ENCODE peak calls at places on chromosomes 12 and 14, in five cellular contexts. N, G, F, D and R are unnamed samples.

GRCh38 chr14:22753586-22753985 is 12.9 kb upstream of the OXA1L start:
- DNase-seq in N (no peak), G (no peak), F (no peak), D (no peak), R (no peak)

GRCh38 chr12:86801439-86801838 is 545.2 kb upstream of the MGAT4C start:
- DNase-seq in N (no peak), G (no peak), F (no peak), D (no peak), R (no peak)

GRCh38 chr12:108699955-108700563 is 31.3 kb downstream of the CORO1C start:
- DNase-seq in N (no peak), G (no peak), F (no peak), D (peak; percentile 83), R (no peak)

GRCh38 chr12:112382866-112383265 is 635 bp upstream of the HECTD4 start:
- DNase-seq in N (no peak), G (no peak), F (no peak), D (no peak), R (no peak)

GRCh38 chr12:1936406-1937320 is 18.2 kb upstream of the CACNA2D4 start:
- DNase-seq in N (peak; percentile 76), G (peak; percentile 76), F (no peak), D (no peak), R (peak; percentile 98)

GRCh38 chr14:103066399-103066798 is 9.1 kb upstream of the CDC42BPB start:
- DNase-seq in N (peak; percentile 49), G (no peak), F (no peak), D (no peak), R (no peak)

GRCh38 chr12:108594960-108595710 is 2.7 kb downstream of the TMEM119 start:
- DNase-seq in N (no peak), G (no peak), F (no peak), D (no peak), R (no peak)

GRCh38 chr14:90698379-90698869 is 117.8 kb downstream of the TTC7B start:
- DNase-seq in N (peak; percentile 64), G (peak; percentile 17), F (no peak), D (peak; percentile 45), R (no peak)

GRCh38 chr14:71049435-71050147 is 142.3 kb downstream of the PCNX1 start:
- DNase-seq in N (no peak), G (no peak), F (no peak), D (no peak), R (no peak)

GRCh38 chr12:39367494-39367893 is 75.4 kb downstream of the KIF21A start:
- DNase-seq in N (no peak), G (no peak), F (no peak), D (no peak), R (no peak)

GRCh38 chr12:12704593-12705230 is 8.7 kb upstream of the GPR19 start:
- DNase-seq in N (peak; percentile 64), G (peak; percentile 92), F (no peak), D (peak; percentile 96), R (peak; percentile 90)

GRCh38 chr12:3204143-3204542 is 127.0 kb downstream of the TSPAN9 start:
- DNase-seq in N (no peak), G (peak; percentile 76), F (no peak), D (no peak), R (no peak)

GRCh38 chr14:32224731-32225377 is 21.8 kb upstream of the RNU6-8 start:
- DNase-seq in N (no peak), G (no peak), F (no peak), D (peak; percentile 53), R (no peak)

GRCh38 chr12:89636776-89637160 is 71.9 kb downstream of the ATP2B1 start:
- DNase-seq in N (no peak), G (no peak), F (no peak), D (no peak), R (no peak)

GRCh38 chr12:4051616-4052015 is 178.4 kb upstream of the PARP11 start:
- DNase-seq in N (no peak), G (no peak), F (no peak), D (no peak), R (no peak)

GRCh38 chr14:81449114-81449513 is 49.0 kb upstream of the STON2 start:
- DNase-seq in N (no peak), G (no peak), F (no peak), D (no peak), R (peak; percentile 53)

GRCh38 chr12:56321027-56321426 is 5.2 kb upstream of the CNPY2 start:
- DNase-seq in N (no peak), G (no peak), F (no peak), D (no peak), R (no peak)

GRCh38 chr14:92596328-92596943 is 82.9 kb downstream of the RIN3 start:
- DNase-seq in N (no peak), G (no peak), F (no peak), D (peak; percentile 40), R (no peak)

GRCh38 chr14:68816183-68816942 is 23.5 kb upstream of the ZFP36L1 start:
- DNase-seq in N (peak; percentile 96), G (peak; percentile 87), F (peak; percentile 81), D (peak; percentile 93), R (no peak)

GRCh38 chr12:51505363-51505762 is 80.7 kb downstream of the SLC4A8 start:
- DNase-seq in N (no peak), G (no peak), F (no peak), D (no peak), R (no peak)

GRCh38 chr12:45990468-45991288 is at the start of gene SCAF11:
- DNase-seq in N (peak; percentile 100), G (peak; percentile 99), F (peak; percentile 100), D (peak; percentile 100), R (peak; percentile 100)

GRCh38 chr14:51442513-51443175 is 202.6 kb downstream of the TMX1 start:
- DNase-seq in N (no peak), G (no peak), F (no peak), D (no peak), R (no peak)

GRCh38 chr12:98903875-98904274 is 258.8 kb downstream of the APAF1 start:
- DNase-seq in N (no peak), G (no peak), F (no peak), D (no peak), R (no peak)

GRCh38 chr12:570237-570925 is 92.9 kb downstream of the NINJ2 start:
- DNase-seq in N (peak; percentile 82), G (no peak), F (no peak), D (peak; percentile 89), R (no peak)

GRCh38 chr14:30355431-30355913 is 203.5 kb upstream of the G2E3 start:
- DNase-seq in N (no peak), G (no peak), F (no peak), D (peak; percentile 68), R (no peak)